ENCODE peak calls at places on chromosomes 11 and 22, in five cellular contexts. One of them, this sample, is unnamed.

GRCh38 chr11:89487016-89487415 is 4.2 kb downstream of the NOX4 start:
- DNase-seq in HCT116: no peak
- DNase-seq in H1: no peak
- DNase-seq in GM12878: no peak
- DNase-seq in GM23338: no peak
- DNase-seq in this sample: no peak

GRCh38 chr22:29269230-29269604 is 1.1 kb downstream of the EWSR1 start:
- DNase-seq in HCT116: no peak
- DNase-seq in H1: no peak
- DNase-seq in GM12878: no peak
- DNase-seq in GM23338: peak; percentile 13
- DNase-seq in this sample: no peak

GRCh38 chr11:77074205-77074604 is 7.4 kb downstream of the CAPN5 start:
- DNase-seq in HCT116: no peak
- DNase-seq in H1: no peak
- DNase-seq in GM12878: no peak
- DNase-seq in GM23338: no peak
- DNase-seq in this sample: no peak

GRCh38 chr11:26490546-26490945 is 81.5 kb downstream of the MUC15 start:
- DNase-seq in HCT116: no peak
- DNase-seq in H1: no peak
- DNase-seq in GM12878: no peak
- DNase-seq in GM23338: no peak
- DNase-seq in this sample: no peak

GRCh38 chr11:115226556-115226955 is 277.7 kb downstream of the CADM1 start:
- DNase-seq in HCT116: no peak
- DNase-seq in H1: peak; percentile 53
- DNase-seq in GM12878: no peak
- DNase-seq in GM23338: peak; percentile 91
- DNase-seq in this sample: no peak

GRCh38 chr22:35888181-35888870 is 140.3 kb downstream of the RBFOX2 start:
- DNase-seq in HCT116: no peak
- DNase-seq in H1: no peak
- DNase-seq in GM12878: no peak
- DNase-seq in GM23338: no peak
- DNase-seq in this sample: no peak

GRCh38 chr11:17770048-17770652 is 35.6 kb downstream of the KCNC1 start:
- DNase-seq in HCT116: no peak
- DNase-seq in H1: no peak
- DNase-seq in GM12878: no peak
- DNase-seq in GM23338: peak; percentile 60
- DNase-seq in this sample: no peak

GRCh38 chr11:61418136-61418535 is 11.6 kb downstream of the CPSF7 start:
- DNase-seq in HCT116: no peak
- DNase-seq in H1: no peak
- DNase-seq in GM12878: no peak
- DNase-seq in GM23338: no peak
- DNase-seq in this sample: no peak

GRCh38 chr22:29167032-29167911 is 38.4 kb upstream of the EMID1 start:
- DNase-seq in HCT116: no peak
- DNase-seq in H1: no peak
- DNase-seq in GM12878: peak; percentile 100
- DNase-seq in GM23338: no peak
- DNase-seq in this sample: no peak

GRCh38 chr11:105206633-105207032 is 67.1 kb upstream of the CARD18 start:
- DNase-seq in HCT116: no peak
- DNase-seq in H1: no peak
- DNase-seq in GM12878: no peak
- DNase-seq in GM23338: no peak
- DNase-seq in this sample: no peak

GRCh38 chr11:66242085-66242765 is 26.2 kb upstream of the RAB1B start:
- DNase-seq in HCT116: no peak
- DNase-seq in H1: no peak
- DNase-seq in GM12878: no peak
- DNase-seq in GM23338: no peak
- DNase-seq in this sample: no peak

GRCh38 chr11:116376054-116376453 is 396.7 kb downstream of the BUD13 start:
- DNase-seq in HCT116: no peak
- DNase-seq in H1: no peak
- DNase-seq in GM12878: no peak
- DNase-seq in GM23338: no peak
- DNase-seq in this sample: no peak

GRCh38 chr11:70853103-70853830 is 399.1 kb downstream of the SHANK2 start:
- DNase-seq in HCT116: no peak
- DNase-seq in H1: no peak
- DNase-seq in GM12878: no peak
- DNase-seq in GM23338: no peak
- DNase-seq in this sample: no peak

GRCh38 chr11:102410382-102410784 is 42.2 kb downstream of the TMEM123 start:
- DNase-seq in HCT116: no peak
- DNase-seq in H1: no peak
- DNase-seq in GM12878: no peak
- DNase-seq in GM23338: peak; percentile 32
- DNase-seq in this sample: no peak

GRCh38 chr11:12963789-12964536 is 45.2 kb upstream of the RASSF10 start:
- DNase-seq in HCT116: peak; percentile 59
- DNase-seq in H1: peak; percentile 92
- DNase-seq in GM12878: peak; percentile 7
- DNase-seq in GM23338: peak; percentile 88
- DNase-seq in this sample: no peak

DNA sequence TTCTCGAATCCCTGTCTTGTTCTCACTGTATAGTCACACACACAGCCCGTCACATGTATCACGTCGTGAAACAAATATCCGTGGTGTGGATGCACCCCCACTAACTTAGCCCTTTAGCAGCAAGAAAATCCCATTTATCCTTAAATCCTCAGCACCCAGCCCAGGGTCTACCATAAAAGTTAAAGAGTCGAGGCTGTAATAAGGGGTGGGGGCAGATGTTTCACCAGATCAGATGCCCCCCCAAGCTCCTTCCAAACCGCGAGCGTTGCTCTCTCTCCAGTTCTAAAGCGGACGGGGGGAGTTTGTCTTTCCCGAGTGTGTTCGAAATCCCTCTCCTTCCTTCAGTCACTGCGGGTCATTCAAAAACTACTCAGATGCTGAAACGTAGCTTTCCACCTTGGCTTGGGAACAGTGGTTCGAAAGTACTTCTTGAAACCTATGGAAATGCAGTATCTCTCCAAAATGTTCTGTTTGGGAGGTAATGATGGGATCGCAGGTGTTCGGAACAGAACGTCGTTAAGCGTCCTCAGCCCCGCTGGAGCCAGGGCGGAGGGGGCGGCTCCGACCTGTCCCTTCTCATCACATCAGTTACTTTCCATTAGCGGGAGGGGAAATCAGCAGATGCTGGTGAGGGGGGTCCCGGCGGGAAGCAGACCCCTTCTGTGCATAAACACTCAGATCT is 156.2 kb downstream of the BRD1 start:
- DNase-seq in HCT116: no peak
- DNase-seq in H1: peak; percentile 48
- DNase-seq in GM12878: no peak
- DNase-seq in GM23338: no peak
- DNase-seq in this sample: no peak
- TF ChIP-seq EZH2 in HCT116: no peak
- TF ChIP-seq EZH2 in H1: peak; percentile 66
- TF ChIP-seq EZH2 in GM12878: no peak
- TF ChIP-seq EZH2 in GM23338: no peak
- TF ChIP-seq EZH2 in this sample: no peak

DNA sequence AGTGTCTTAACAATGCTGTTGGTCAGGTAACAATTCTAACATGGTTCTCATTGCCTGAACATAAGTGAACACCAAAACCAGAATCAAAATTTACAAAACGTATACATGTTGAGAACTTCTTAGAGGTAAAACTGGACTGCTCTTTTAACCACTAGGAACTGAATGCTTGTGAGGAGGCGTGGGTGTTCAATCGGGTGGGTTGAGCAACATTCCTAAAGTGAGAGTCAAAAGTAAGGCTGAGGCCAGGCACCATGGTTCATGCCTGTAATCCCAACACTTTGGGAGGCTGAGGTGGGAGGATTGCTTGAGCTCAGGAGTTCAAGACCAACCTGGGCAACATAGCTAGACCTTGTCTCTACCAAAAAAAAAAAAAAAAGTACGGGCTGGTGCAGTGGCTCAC is 11.5 kb downstream of the PPME1 start:
- DNase-seq in HCT116: no peak
- DNase-seq in H1: no peak
- DNase-seq in GM12878: no peak
- DNase-seq in GM23338: no peak
- DNase-seq in this sample: no peak
- TF ChIP-seq POLR2AphosphoS5 in HCT116: no peak
- TF ChIP-seq POLR2AphosphoS5 in H1: no peak
- TF ChIP-seq POLR2AphosphoS5 in GM12878: no peak
- TF ChIP-seq POLR2AphosphoS5 in GM23338: no peak
- TF ChIP-seq POLR2AphosphoS5 in this sample: no peak

DNA sequence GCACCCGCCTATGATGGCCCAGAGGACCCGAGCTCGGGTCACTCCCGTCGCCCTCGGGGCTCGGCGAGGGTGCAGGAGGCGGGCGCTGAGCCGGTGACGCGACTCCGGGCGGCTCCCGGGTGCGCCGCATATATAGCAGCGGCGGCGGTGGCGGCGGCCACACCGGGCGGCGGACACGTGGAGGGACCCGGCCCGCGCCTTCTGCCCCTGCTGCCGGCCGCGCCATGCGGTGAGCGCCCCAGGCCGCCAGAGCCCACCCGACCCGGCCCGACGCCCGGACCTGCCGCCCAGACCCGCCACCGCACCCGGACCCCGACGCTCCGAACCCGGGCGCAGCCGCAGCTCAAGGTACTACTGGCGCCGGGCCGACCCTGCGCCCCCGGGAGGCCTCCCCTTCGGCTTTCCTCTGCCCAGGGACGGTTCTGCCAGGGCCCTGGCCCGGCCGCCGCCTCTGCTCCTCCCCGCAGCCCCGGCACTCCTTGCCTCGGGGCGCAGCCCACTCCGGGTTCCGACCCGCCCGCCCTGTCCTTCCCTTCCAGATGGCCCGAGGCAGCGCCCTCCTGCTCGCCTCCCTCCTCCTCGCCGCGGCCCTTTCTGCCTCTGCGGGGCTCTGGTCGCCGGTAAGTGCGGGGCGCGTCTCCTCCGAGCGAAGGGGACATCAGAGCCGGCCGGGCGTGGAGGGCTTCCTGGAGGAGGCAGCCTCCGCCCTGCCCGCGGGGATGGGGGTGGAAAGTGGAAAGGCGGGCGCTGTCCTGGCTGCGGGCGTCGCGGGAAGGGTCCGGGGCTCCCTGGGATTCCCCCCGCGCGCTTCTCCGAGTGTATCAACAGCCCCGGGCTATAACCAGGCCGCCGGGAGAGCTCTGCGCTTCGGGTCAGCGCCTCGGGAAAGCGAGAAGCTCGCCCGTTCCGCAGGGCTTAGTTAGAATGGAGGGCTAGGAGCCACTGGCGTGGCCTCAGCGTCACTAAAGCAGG is at the start of gene GAL:
- DNase-seq in HCT116: no peak
- DNase-seq in H1: no peak
- DNase-seq in GM12878: no peak
- DNase-seq in GM23338: peak; percentile 65
- DNase-seq in this sample: no peak
- TF ChIP-seq EZH2 in HCT116: no peak
- TF ChIP-seq EZH2 in H1: peak; percentile 77
- TF ChIP-seq EZH2 in GM12878: no peak
- TF ChIP-seq EZH2 in GM23338: no peak
- TF ChIP-seq EZH2 in this sample: no peak

GRCh38 chr11:19651654-19652053 is 61.0 kb upstream of the NAV2 start:
- DNase-seq in HCT116: no peak
- DNase-seq in H1: no peak
- DNase-seq in GM12878: no peak
- DNase-seq in GM23338: no peak
- DNase-seq in this sample: no peak

GRCh38 chr11:19650929-19651487 is 61.6 kb upstream of the NAV2 start:
- DNase-seq in HCT116: no peak
- DNase-seq in H1: no peak
- DNase-seq in GM12878: no peak
- DNase-seq in GM23338: no peak
- DNase-seq in this sample: no peak

GRCh38 chr11:19656140-19656541 is 56.5 kb upstream of the NAV2 start:
- DNase-seq in HCT116: no peak
- DNase-seq in H1: no peak
- DNase-seq in GM12878: no peak
- DNase-seq in GM23338: peak; percentile 7
- DNase-seq in this sample: no peak

GRCh38 chr11:19648321-19648720 is 64.3 kb upstream of the NAV2 start:
- DNase-seq in HCT116: no peak
- DNase-seq in H1: no peak
- DNase-seq in GM12878: no peak
- DNase-seq in GM23338: no peak
- DNase-seq in this sample: no peak

DNA sequence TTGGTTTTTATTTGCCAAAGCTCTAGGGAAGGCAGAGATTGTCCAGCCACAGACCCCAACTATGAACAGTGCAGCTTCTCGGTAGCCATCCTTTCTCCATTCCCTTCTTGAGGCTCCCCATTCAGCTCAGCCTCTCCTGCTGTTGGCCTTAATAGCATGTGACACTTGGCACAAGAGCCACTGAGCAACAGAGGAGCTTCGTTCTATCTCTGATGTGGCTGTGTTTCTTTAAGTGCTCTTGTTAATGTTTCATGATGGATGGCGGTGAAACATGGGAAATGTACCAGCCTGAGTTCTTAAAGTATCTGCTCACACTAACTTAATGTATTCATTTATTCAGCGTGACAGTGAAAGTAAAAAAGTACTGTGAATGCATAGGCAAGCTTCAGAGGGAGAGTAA is 59.7 kb upstream of the NAV2 start:
- DNase-seq in HCT116: no peak
- DNase-seq in H1: no peak
- DNase-seq in GM12878: no peak
- DNase-seq in GM23338: no peak
- DNase-seq in this sample: no peak
- TF ChIP-seq POLR2AphosphoS5 in HCT116: no peak
- TF ChIP-seq POLR2AphosphoS5 in H1: no peak
- TF ChIP-seq POLR2AphosphoS5 in GM12878: no peak
- TF ChIP-seq POLR2AphosphoS5 in GM23338: no peak
- TF ChIP-seq POLR2AphosphoS5 in this sample: no peak

DNA sequence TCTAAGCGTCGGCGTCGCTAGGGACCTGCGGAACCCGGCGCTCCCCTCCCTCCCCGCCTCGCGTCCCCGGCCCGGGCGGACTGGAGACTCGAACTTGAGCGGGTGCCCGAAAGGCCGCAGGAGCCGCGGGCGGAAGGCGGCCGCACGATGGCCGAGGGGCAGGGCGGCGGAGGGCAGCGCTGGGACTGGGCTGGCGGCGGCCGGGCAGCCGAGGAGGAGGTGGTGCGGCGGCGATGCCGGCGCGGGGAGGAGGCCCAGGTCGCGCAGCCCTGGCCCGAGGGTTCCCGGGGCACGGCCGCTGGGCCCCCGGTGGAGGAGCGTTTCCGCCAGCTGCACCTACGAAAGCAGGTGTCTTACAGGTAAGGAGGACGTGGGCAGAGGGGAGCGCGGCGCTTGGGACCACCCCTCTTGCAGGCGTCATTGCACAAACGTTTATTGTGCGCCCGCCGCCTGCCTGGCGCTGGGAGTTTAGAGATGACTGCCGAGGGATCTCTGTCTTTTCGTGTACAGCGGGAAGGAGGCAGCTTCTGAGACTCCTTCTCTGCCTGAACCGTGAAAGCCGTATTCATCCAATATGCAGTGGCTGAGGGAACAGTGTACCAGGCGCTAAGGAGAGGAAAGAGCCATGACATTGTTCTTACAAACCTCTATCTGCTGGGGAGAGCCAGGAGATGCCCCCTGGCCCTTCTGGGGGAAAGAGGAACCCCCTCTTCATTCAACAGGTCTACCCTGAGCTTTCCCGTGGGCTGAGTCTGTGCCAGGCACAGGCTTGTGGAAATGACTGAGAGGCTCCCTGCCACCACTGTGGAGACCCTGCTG is 13.9 kb upstream of the DGKZ start:
- DNase-seq in HCT116: no peak
- DNase-seq in H1: no peak
- DNase-seq in GM12878: no peak
- DNase-seq in GM23338: peak; percentile 73
- DNase-seq in this sample: no peak
- TF ChIP-seq EZH2 in HCT116: no peak
- TF ChIP-seq EZH2 in H1: peak; percentile 29
- TF ChIP-seq EZH2 in GM12878: peak; percentile 31
- TF ChIP-seq EZH2 in GM23338: peak; percentile 38
- TF ChIP-seq EZH2 in this sample: no peak

This sample was measured in SK-N-MC.